ENCODE peak calls at places on chromosomes 13 and 19, in ten cellular contexts. One of them, this sample, is unnamed.
A peak's percentile ranks its signal among the peaks of the same experiment; 100 is the strongest.

GRCh38 chr19:39403331-39404312 is 3.0 kb upstream of the ZFP36 start:
- DNase-seq in mucosa of descending colon: peak; percentile 96
- DNase-seq in transverse colon: peak; percentile 99
- DNase-seq in Caco-2: peak; percentile 94
- DNase-seq in IMR-90: peak; percentile 99
- DNase-seq in fibroblast of the aortic adventitia: peak; percentile 99
- DNase-seq in sigmoid colon: peak; percentile 100
- DNase-seq in HCT116: peak; percentile 92
- DNase-seq in fibroblast of lung: peak; percentile 100
- DNase-seq in neural crest cell: peak; percentile 46
- DNase-seq in this sample: peak; percentile 99

GRCh38 chr19:56566904-56567273 is 379 bp upstream of the ZNF470 start:
- DNase-seq in mucosa of descending colon: peak; percentile 69
- DNase-seq in transverse colon: peak; percentile 47
- DNase-seq in Caco-2: peak; percentile 51
- DNase-seq in IMR-90: no peak
- DNase-seq in fibroblast of the aortic adventitia: no peak
- DNase-seq in sigmoid colon: peak; percentile 71
- DNase-seq in HCT116: no peak
- DNase-seq in fibroblast of lung: peak; percentile 44
- DNase-seq in neural crest cell: peak; percentile 32
- DNase-seq in this sample: no peak

GRCh38 chr19:47766359-47766620 is 12.2 kb upstream of the SELENOW start:
- DNase-seq in mucosa of descending colon: no peak
- DNase-seq in transverse colon: no peak
- DNase-seq in Caco-2: no peak
- DNase-seq in IMR-90: no peak
- DNase-seq in fibroblast of the aortic adventitia: no peak
- DNase-seq in sigmoid colon: no peak
- DNase-seq in HCT116: no peak
- DNase-seq in fibroblast of lung: no peak
- DNase-seq in neural crest cell: no peak
- DNase-seq in this sample: no peak

GRCh38 chr19:35742121-35742724 is at the start of gene IGFLR1:
- DNase-seq in mucosa of descending colon: no peak
- DNase-seq in transverse colon: peak; percentile 67
- DNase-seq in Caco-2: no peak
- DNase-seq in IMR-90: no peak
- DNase-seq in fibroblast of the aortic adventitia: no peak
- DNase-seq in sigmoid colon: no peak
- DNase-seq in HCT116: no peak
- DNase-seq in fibroblast of lung: no peak
- DNase-seq in neural crest cell: no peak
- DNase-seq in this sample: no peak

GRCh38 chr13:86174632-86175031 is 375.4 kb upstream of the SLITRK6 start:
- DNase-seq in mucosa of descending colon: no peak
- DNase-seq in transverse colon: no peak
- DNase-seq in Caco-2: no peak
- DNase-seq in IMR-90: no peak
- DNase-seq in fibroblast of the aortic adventitia: no peak
- DNase-seq in sigmoid colon: no peak
- DNase-seq in HCT116: no peak
- DNase-seq in fibroblast of lung: peak; percentile 22
- DNase-seq in neural crest cell: no peak
- DNase-seq in this sample: no peak

GRCh38 chr19:49151339-49152217 is 3.6 kb downstream of the HRC start:
- DNase-seq in mucosa of descending colon: peak; percentile 99
- DNase-seq in transverse colon: peak; percentile 98
- DNase-seq in Caco-2: peak; percentile 99
- DNase-seq in IMR-90: peak; percentile 11
- DNase-seq in fibroblast of the aortic adventitia: peak; percentile 28
- DNase-seq in sigmoid colon: peak; percentile 78
- DNase-seq in HCT116: peak; percentile 98
- DNase-seq in fibroblast of lung: peak; percentile 28
- DNase-seq in neural crest cell: peak; percentile 48
- DNase-seq in this sample: peak; percentile 33

GRCh38 chr19:56367829-56368711 is 25.3 kb downstream of the ZNF582 start:
- DNase-seq in mucosa of descending colon: peak; percentile 89
- DNase-seq in transverse colon: peak; percentile 85
- DNase-seq in Caco-2: no peak
- DNase-seq in IMR-90: peak; percentile 89
- DNase-seq in fibroblast of the aortic adventitia: peak; percentile 92
- DNase-seq in sigmoid colon: peak; percentile 97
- DNase-seq in HCT116: no peak
- DNase-seq in fibroblast of lung: peak; percentile 95
- DNase-seq in neural crest cell: peak; percentile 57
- DNase-seq in this sample: peak; percentile 98

GRCh38 chr19:17576758-17577532 is 21.5 kb downstream of the COLGALT1 start:
- DNase-seq in mucosa of descending colon: peak; percentile 92
- DNase-seq in transverse colon: peak; percentile 84
- DNase-seq in Caco-2: peak; percentile 70
- DNase-seq in IMR-90: no peak
- DNase-seq in fibroblast of the aortic adventitia: peak; percentile 74
- DNase-seq in sigmoid colon: no peak
- DNase-seq in HCT116: peak; percentile 87
- DNase-seq in fibroblast of lung: peak; percentile 39
- DNase-seq in neural crest cell: peak; percentile 54
- DNase-seq in this sample: no peak

GRCh38 chr19:12611361-12611699 is 610 bp downstream of the ZNF791 start:
- DNase-seq in mucosa of descending colon: peak; percentile 81
- DNase-seq in transverse colon: peak; percentile 77
- DNase-seq in Caco-2: peak; percentile 74
- DNase-seq in IMR-90: peak; percentile 74
- DNase-seq in fibroblast of the aortic adventitia: peak; percentile 78
- DNase-seq in sigmoid colon: peak; percentile 91
- DNase-seq in HCT116: peak; percentile 45
- DNase-seq in fibroblast of lung: peak; percentile 73
- DNase-seq in neural crest cell: peak; percentile 39
- DNase-seq in this sample: peak; percentile 76

GRCh38 chr19:12606796-12607195 is 3.8 kb downstream of the ZNF490 start:
- DNase-seq in mucosa of descending colon: no peak
- DNase-seq in transverse colon: no peak
- DNase-seq in Caco-2: no peak
- DNase-seq in IMR-90: no peak
- DNase-seq in fibroblast of the aortic adventitia: no peak
- DNase-seq in sigmoid colon: peak; percentile 28
- DNase-seq in HCT116: no peak
- DNase-seq in fibroblast of lung: no peak
- DNase-seq in neural crest cell: no peak
- DNase-seq in this sample: no peak

GRCh38 chr19:12610540-12611360 is at the start of the genes ZNF490 and ZNF791:
- DNase-seq in mucosa of descending colon: peak; percentile 96
- DNase-seq in transverse colon: peak; percentile 99
- DNase-seq in Caco-2: peak; percentile 97
- DNase-seq in IMR-90: peak; percentile 97
- DNase-seq in fibroblast of the aortic adventitia: peak; percentile 97
- DNase-seq in sigmoid colon: peak; percentile 99
- DNase-seq in HCT116: peak; percentile 96
- DNase-seq in fibroblast of lung: peak; percentile 97
- DNase-seq in neural crest cell: peak; percentile 96
- DNase-seq in this sample: peak; percentile 98
- TF ChIP-seq CTCF in mucosa of descending colon: peak; percentile 19
- TF ChIP-seq CTCF in transverse colon: no peak
- TF ChIP-seq CTCF in Caco-2: no peak
- TF ChIP-seq CTCF in IMR-90: peak; percentile 18
- TF ChIP-seq CTCF in fibroblast of the aortic adventitia: peak; percentile 21
- TF ChIP-seq CTCF in sigmoid colon: no peak
- TF ChIP-seq CTCF in HCT116: no peak
- TF ChIP-seq CTCF in fibroblast of lung: no peak
- TF ChIP-seq CTCF in neural crest cell: no peak
- TF ChIP-seq CTCF in this sample: no peak

GRCh38 chr13:75566658-75567057 is 17.1 kb downstream of the UCHL3 start:
- DNase-seq in mucosa of descending colon: no peak
- DNase-seq in transverse colon: no peak
- DNase-seq in Caco-2: no peak
- DNase-seq in IMR-90: peak; percentile 71
- DNase-seq in fibroblast of the aortic adventitia: peak; percentile 78
- DNase-seq in sigmoid colon: no peak
- DNase-seq in HCT116: no peak
- DNase-seq in fibroblast of lung: peak; percentile 68
- DNase-seq in neural crest cell: no peak
- DNase-seq in this sample: peak; percentile 80
- TF ChIP-seq CTCF in mucosa of descending colon: no peak
- TF ChIP-seq CTCF in transverse colon: no peak
- TF ChIP-seq CTCF in Caco-2: peak; percentile 24
- TF ChIP-seq CTCF in IMR-90: peak; percentile 62
- TF ChIP-seq CTCF in fibroblast of the aortic adventitia: peak; percentile 56
- TF ChIP-seq CTCF in sigmoid colon: no peak
- TF ChIP-seq CTCF in HCT116: peak; percentile 31
- TF ChIP-seq CTCF in fibroblast of lung: no peak
- TF ChIP-seq CTCF in neural crest cell: peak; percentile 60
- TF ChIP-seq CTCF in this sample: peak; percentile 52

GRCh38 chr19:18771328-18772242 is 19.5 kb downstream of the COMP start:
- DNase-seq in mucosa of descending colon: no peak
- DNase-seq in transverse colon: no peak
- DNase-seq in Caco-2: peak; percentile 65
- DNase-seq in IMR-90: no peak
- DNase-seq in fibroblast of the aortic adventitia: no peak
- DNase-seq in sigmoid colon: no peak
- DNase-seq in HCT116: no peak
- DNase-seq in fibroblast of lung: no peak
- DNase-seq in neural crest cell: no peak
- DNase-seq in this sample: no peak
- TF ChIP-seq CTCF in mucosa of descending colon: no peak
- TF ChIP-seq CTCF in transverse colon: no peak
- TF ChIP-seq CTCF in Caco-2: peak; percentile 67
- TF ChIP-seq CTCF in IMR-90: peak; percentile 22
- TF ChIP-seq CTCF in fibroblast of the aortic adventitia: no peak
- TF ChIP-seq CTCF in sigmoid colon: no peak
- TF ChIP-seq CTCF in HCT116: peak; percentile 50
- TF ChIP-seq CTCF in fibroblast of lung: peak; percentile 4
- TF ChIP-seq CTCF in neural crest cell: peak; percentile 45
- TF ChIP-seq CTCF in this sample: peak; percentile 30

GRCh38 chr19:58519355-58520256 is at the start of gene ZBTB45:
- DNase-seq in mucosa of descending colon: peak; percentile 94
- DNase-seq in transverse colon: peak; percentile 93
- DNase-seq in Caco-2: peak; percentile 95
- DNase-seq in IMR-90: peak; percentile 96
- DNase-seq in fibroblast of the aortic adventitia: peak; percentile 98
- DNase-seq in sigmoid colon: peak; percentile 97
- DNase-seq in HCT116: peak; percentile 94
- DNase-seq in fibroblast of lung: peak; percentile 98
- DNase-seq in neural crest cell: peak; percentile 87
- DNase-seq in this sample: peak; percentile 98

GRCh38 chr19:58520257-58520599 is 618 bp upstream of the ZBTB45 start:
- DNase-seq in mucosa of descending colon: no peak
- DNase-seq in transverse colon: no peak
- DNase-seq in Caco-2: no peak
- DNase-seq in IMR-90: no peak
- DNase-seq in fibroblast of the aortic adventitia: no peak
- DNase-seq in sigmoid colon: peak; percentile 62
- DNase-seq in HCT116: no peak
- DNase-seq in fibroblast of lung: no peak
- DNase-seq in neural crest cell: no peak
- DNase-seq in this sample: no peak

GRCh38 chr19:58518261-58519086 is 1.1 kb downstream of the ZBTB45 start:
- DNase-seq in mucosa of descending colon: peak; percentile 57
- DNase-seq in transverse colon: peak; percentile 44
- DNase-seq in Caco-2: no peak
- DNase-seq in IMR-90: no peak
- DNase-seq in fibroblast of the aortic adventitia: no peak
- DNase-seq in sigmoid colon: no peak
- DNase-seq in HCT116: no peak
- DNase-seq in fibroblast of lung: no peak
- DNase-seq in neural crest cell: no peak
- DNase-seq in this sample: no peak

GRCh38 chr19:58516964-58517833 is 2.4 kb downstream of the ZBTB45 start:
- DNase-seq in mucosa of descending colon: peak; percentile 39
- DNase-seq in transverse colon: no peak
- DNase-seq in Caco-2: no peak
- DNase-seq in IMR-90: no peak
- DNase-seq in fibroblast of the aortic adventitia: no peak
- DNase-seq in sigmoid colon: no peak
- DNase-seq in HCT116: no peak
- DNase-seq in fibroblast of lung: no peak
- DNase-seq in neural crest cell: no peak
- DNase-seq in this sample: no peak

DNA sequence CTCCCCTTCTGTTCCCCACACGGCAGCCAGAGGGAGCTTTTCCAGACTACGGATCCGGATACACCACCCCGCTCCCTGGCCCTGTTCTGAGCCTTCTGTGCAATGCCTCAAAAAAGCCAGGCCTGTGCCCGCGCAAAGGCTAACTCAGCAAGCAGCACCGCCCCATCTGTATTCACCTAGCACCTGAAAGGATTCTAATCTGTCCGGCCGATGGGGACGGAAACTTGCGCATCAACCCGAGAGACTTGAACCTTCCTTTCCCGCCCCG is 589 bp downstream of the ZBTB45 start:
- DNase-seq in mucosa of descending colon: peak; percentile 75
- DNase-seq in transverse colon: peak; percentile 70
- DNase-seq in Caco-2: peak; percentile 84
- DNase-seq in IMR-90: peak; percentile 74
- DNase-seq in fibroblast of the aortic adventitia: peak; percentile 73
- DNase-seq in sigmoid colon: peak; percentile 84
- DNase-seq in HCT116: no peak
- DNase-seq in fibroblast of lung: peak; percentile 79
- DNase-seq in neural crest cell: peak; percentile 61
- DNase-seq in this sample: peak; percentile 75
- TF ChIP-seq CTCF in mucosa of descending colon: peak; percentile 32
- TF ChIP-seq CTCF in transverse colon: no peak
- TF ChIP-seq CTCF in Caco-2: peak; percentile 83
- TF ChIP-seq CTCF in IMR-90: peak; percentile 71
- TF ChIP-seq CTCF in fibroblast of the aortic adventitia: peak; percentile 82
- TF ChIP-seq CTCF in sigmoid colon: no peak
- TF ChIP-seq CTCF in HCT116: peak; percentile 75
- TF ChIP-seq CTCF in fibroblast of lung: peak; percentile 68
- TF ChIP-seq CTCF in neural crest cell: peak; percentile 51
- TF ChIP-seq CTCF in this sample: peak; percentile 74

GRCh38 chr13:94968757-94969086 is 256.4 kb upstream of the SOX21 start:
- DNase-seq in mucosa of descending colon: no peak
- DNase-seq in transverse colon: no peak
- DNase-seq in Caco-2: no peak
- DNase-seq in IMR-90: no peak
- DNase-seq in fibroblast of the aortic adventitia: peak; percentile 4
- DNase-seq in sigmoid colon: no peak
- DNase-seq in HCT116: no peak
- DNase-seq in fibroblast of lung: peak; percentile 5
- DNase-seq in neural crest cell: no peak
- DNase-seq in this sample: no peak
- TF ChIP-seq CTCF in mucosa of descending colon: no peak
- TF ChIP-seq CTCF in transverse colon: no peak
- TF ChIP-seq CTCF in Caco-2: no peak
- TF ChIP-seq CTCF in IMR-90: no peak
- TF ChIP-seq CTCF in fibroblast of the aortic adventitia: no peak
- TF ChIP-seq CTCF in sigmoid colon: no peak
- TF ChIP-seq CTCF in HCT116: no peak
- TF ChIP-seq CTCF in fibroblast of lung: no peak
- TF ChIP-seq CTCF in neural crest cell: no peak
- TF ChIP-seq CTCF in this sample: no peak

GRCh38 chr19:11597202-11598102 is at the start of gene ZNF627:
- DNase-seq in mucosa of descending colon: peak; percentile 99
- DNase-seq in transverse colon: peak; percentile 100
- DNase-seq in Caco-2: peak; percentile 98
- DNase-seq in IMR-90: peak; percentile 98
- DNase-seq in fibroblast of the aortic adventitia: peak; percentile 97
- DNase-seq in sigmoid colon: peak; percentile 100
- DNase-seq in HCT116: peak; percentile 96
- DNase-seq in fibroblast of lung: peak; percentile 98
- DNase-seq in neural crest cell: peak; percentile 97
- DNase-seq in this sample: peak; percentile 98
- TF ChIP-seq CTCF in mucosa of descending colon: no peak
- TF ChIP-seq CTCF in transverse colon: peak; percentile 63
- TF ChIP-seq CTCF in Caco-2: no peak
- TF ChIP-seq CTCF in IMR-90: peak; percentile 16
- TF ChIP-seq CTCF in fibroblast of the aortic adventitia: peak; percentile 33
- TF ChIP-seq CTCF in sigmoid colon: peak; percentile 19
- TF ChIP-seq CTCF in HCT116: no peak
- TF ChIP-seq CTCF in fibroblast of lung: no peak
- TF ChIP-seq CTCF in neural crest cell: peak; percentile 34
- TF ChIP-seq CTCF in this sample: peak; percentile 4